ENCODE peak calls at places on chromosomes 2 and 18, in eight cellular contexts. O is PC-9, R is tibial nerve, Z is heart right ventricle, W is tibial artery, T is IMR-90, Q is adrenal gland, K is left ventricle myocardium inferior. F is an unnamed sample.

GRCh38 chr2:14628906-14629305 is 3.6 kb upstream of the LRATD1 start:
- DNase-seq in O (peak; percentile 29), R (no peak), K (no peak), W (no peak), Z (no peak), Q (no peak), T (no peak), F (no peak)

GRCh38 chr2:237393523-237393922 is 20.4 kb downstream of the COL6A3 start:
- DNase-seq in R (no peak), K (no peak), O (no peak), Q (no peak), W (no peak), T (peak; percentile 42), Z (no peak), F (no peak)

GRCh38 chr2:23633966-23634365 is 249.0 kb downstream of the KLHL29 start:
- DNase-seq in O (no peak), Z (no peak), K (no peak), R (no peak), Q (no peak), T (no peak), W (no peak), F (no peak)

GRCh38 chr2:127084611-127085031 is 22.3 kb downstream of the BIN1 start:
- DNase-seq in O (no peak), T (no peak), W (no peak), Q (no peak), Z (no peak), K (no peak), R (no peak), F (no peak)

GRCh38 chr2:9961014-9961413 is 9.5 kb downstream of the GRHL1 start:
- DNase-seq in T (no peak), R (no peak), Q (no peak), Z (no peak), W (no peak), O (no peak), K (no peak), F (no peak)

GRCh38 chr2:54864727-54865126 is 141.3 kb downstream of the EML6 start:
- DNase-seq in T (no peak), R (no peak), K (no peak), O (no peak), Z (no peak), W (no peak), Q (no peak), F (no peak)

GRCh38 chr2:156325671-156326385 is 6.7 kb downstream of the NR4A2 start:
- DNase-seq in R (no peak), T (no peak), O (no peak), K (no peak), Z (no peak), Q (no peak), W (no peak), F (no peak)

GRCh38 chr2:66478729-66479316 is 43.9 kb downstream of the MEIS1 start:
- DNase-seq in Z (no peak), K (no peak), T (no peak), O (no peak), W (no peak), R (no peak), Q (no peak), F (no peak)

GRCh38 chr2:177201919-177202346 is 10.7 kb upstream of the HNRNPA3 start:
- DNase-seq in Z (no peak), O (no peak), T (no peak), W (no peak), Q (no peak), R (no peak), K (no peak), F (no peak)

DNA sequence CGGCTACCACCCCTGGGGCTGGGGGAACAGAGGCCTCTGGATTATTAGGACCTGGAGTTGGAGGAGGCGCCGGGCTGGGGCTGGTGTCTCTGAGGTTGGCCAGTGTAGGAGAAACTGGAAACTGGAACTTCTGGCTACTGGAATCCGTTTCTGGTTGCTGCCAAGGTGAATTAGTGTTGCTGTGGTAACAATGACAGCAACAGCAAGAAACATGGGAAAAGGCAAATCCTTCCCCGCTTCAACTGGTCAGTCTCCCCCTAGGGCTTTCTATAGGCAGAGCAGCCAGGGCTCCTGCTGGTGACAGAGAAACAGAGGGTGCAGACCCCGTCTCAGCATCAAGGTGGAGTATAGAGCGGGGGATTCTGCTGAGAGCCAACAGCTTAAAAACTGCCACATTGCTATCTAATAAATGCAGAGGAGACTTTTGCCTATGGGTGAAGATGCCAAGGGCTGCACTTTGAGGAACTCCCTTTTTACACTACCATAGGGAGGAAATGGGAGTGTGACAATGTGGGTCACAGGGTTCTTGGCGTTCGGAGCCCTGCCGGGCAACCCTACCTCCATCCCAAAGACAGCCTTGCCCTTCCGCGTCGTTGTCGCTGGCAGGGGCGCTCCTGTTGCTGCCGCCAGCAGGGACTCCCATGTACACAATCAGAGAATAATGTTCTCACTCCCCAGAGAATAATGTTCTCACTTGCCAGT is 81.4 kb upstream of the CABLES1 start:
- DNase-seq in Q (no peak), Z (no peak), W (no peak), T (peak; percentile 72), R (no peak), O (peak; percentile 56), K (no peak), F (no peak)
- TF ChIP-seq CTCF in Q (no peak), Z (no peak), W (no peak), T (peak; percentile 42), R (no peak), O (peak; percentile 44), K (no peak), F (no peak)

DNA sequence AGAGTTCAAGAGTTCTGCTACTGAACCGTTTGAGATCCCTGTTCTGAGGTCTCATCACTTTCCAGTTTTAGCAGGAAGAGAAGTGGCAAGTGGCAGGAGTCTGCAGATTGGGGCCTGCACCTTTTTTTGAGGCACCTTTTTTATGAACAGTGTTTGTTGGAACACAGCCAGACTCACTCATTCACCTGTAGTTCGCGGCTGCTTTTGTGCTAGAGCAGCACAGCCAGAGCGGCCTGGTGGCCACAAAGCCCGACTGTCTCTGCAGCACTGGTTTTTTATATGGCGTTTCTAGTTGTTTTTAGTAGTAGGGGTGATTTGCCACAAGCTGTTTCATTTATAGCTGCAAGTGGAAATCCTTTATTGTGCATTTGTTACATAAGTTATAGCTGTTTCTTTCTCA is 8.6 kb downstream of the ACP1 start:
- DNase-seq in T (no peak), R (no peak), Q (no peak), O (no peak), W (no peak), Z (no peak), K (no peak), F (no peak)
- H3K36me3 ChIP-seq in T (peaks cover 24% of the 10 kb centered on the region), R (no peaks in the 10 kb centered on the region), Q (peaks cover 19% of the 10 kb centered on the region), O (peaks cover 55% of the 10 kb centered on the region), W (peaks cover 23% of the 10 kb centered on the region), Z (peaks cover 13% of the 10 kb centered on the region), K (peaks cover 49% of the 10 kb centered on the region), F (no peaks in the 10 kb centered on the region)

GRCh38 chr2:227508001-227508400 is 36.0 kb downstream of the AGFG1 start:
- DNase-seq in O (no peak), K (no peak), R (no peak), Q (no peak), T (no peak), W (no peak), Z (no peak), F (no peak)
- H3K4me1 ChIP-seq in O (peaks cover 94% of the 10 kb centered on the region), K (peaks cover 97% of the 10 kb centered on the region), R (no peaks in the 10 kb centered on the region), Q (peaks cover 36% of the 10 kb centered on the region), T (peaks cover 12% of the 10 kb centered on the region), W (peaks cover 57% of the 10 kb centered on the region), Z (peaks cover 50% of the 10 kb centered on the region), F (peaks cover 9% of the 10 kb centered on the region)

GRCh38 chr2:13492262-13492661 is 775.5 kb downstream of the TRIB2 start:
- DNase-seq in Z (no peak), O (no peak), T (no peak), W (no peak), Q (no peak), R (no peak), K (no peak), F (no peak)
- TF ChIP-seq CTCF in Z (no peak), O (no peak), T (no peak), W (no peak), Q (no peak), R (no peak), K (no peak), F (no peak)

GRCh38 chr2:37226863-37227262 is 4.5 kb downstream of the CEBPZ start:
- DNase-seq in O (no peak), T (no peak), W (no peak), K (no peak), R (no peak), Q (no peak), Z (no peak), F (no peak)
- H3K36me3 ChIP-seq in O (peaks cover 20% of the 10 kb centered on the region), T (peaks cover 18% of the 10 kb centered on the region), W (peaks cover 22% of the 10 kb centered on the region), K (peaks cover 39% of the 10 kb centered on the region), R (no peaks in the 10 kb centered on the region), Q (peaks cover 29% of the 10 kb centered on the region), Z (peaks cover 31% of the 10 kb centered on the region), F (no peaks in the 10 kb centered on the region)

GRCh38 chr18:60951091-60951490 is 382.1 kb upstream of the CDH20 start:
- DNase-seq in O (no peak), T (no peak), Z (no peak), W (no peak), R (no peak), K (no peak), Q (no peak), F (no peak)

GRCh38 chr18:60950634-60951033 is 382.6 kb upstream of the CDH20 start:
- DNase-seq in Z (no peak), T (no peak), R (no peak), Q (no peak), O (no peak), W (no peak), K (no peak), F (no peak)
- H3K4me1 ChIP-seq in Z (no peaks in the 10 kb centered on the region), T (no peaks in the 10 kb centered on the region), R (no peaks in the 10 kb centered on the region), Q (no peaks in the 10 kb centered on the region), O (no peaks in the 10 kb centered on the region), W (no peaks in the 10 kb centered on the region), K (no peaks in the 10 kb centered on the region), F (no peaks in the 10 kb centered on the region)

GRCh38 chr2:113200236-113200635 is 26.5 kb downstream of the PSD4 start:
- DNase-seq in Q (no peak), Z (no peak), K (no peak), O (no peak), R (no peak), W (no peak), T (no peak), F (no peak)
- TF ChIP-seq CTCF in Q (no peak), Z (no peak), K (no peak), O (no peak), R (no peak), W (no peak), T (no peak), F (no peak)

F was measured in ovary.